ENCODE peak calls at places on chromosomes 16 and 17, in four cellular contexts. N, D, O and M are unnamed samples.

GRCh38 chr16:89557230-89557935 is 3.1 kb upstream of the RPL13 start:
- DNase-seq in N (peak), D (peak), O (peak), M (peak)

GRCh38 chr16:30357715-30358576 is 2.8 kb upstream of the CD2BP2 start:
- DNase-seq in N (no peak), D (no peak), O (no peak), M (no peak)

GRCh38 chr16:51125992-51126391 is 25.1 kb downstream of the SALL1 start:
- DNase-seq in N (no peak), D (no peak), O (no peak), M (no peak)

GRCh38 chr17:66345264-66345663 is 42.9 kb downstream of the PRKCA start:
- DNase-seq in N (no peak), D (no peak), O (no peak), M (no peak)

GRCh38 chr17:28038802-28039600 is 3.5 kb upstream of the NLK start:
- DNase-seq in N (no peak), D (peak), O (no peak), M (no peak)

GRCh38 chr17:79843917-79844815 is 4.9 kb upstream of the CBX4 start:
- DNase-seq in N (no peak), D (peak), O (peak), M (no peak)

GRCh38 chr17:72474243-72474642 is 353.4 kb downstream of the SOX9 start:
- DNase-seq in N (no peak), D (no peak), O (no peak), M (no peak)

GRCh38 chr16:60110531-60110930 is 1376.4 kb upstream of the GOT2 start:
- DNase-seq in N (no peak), D (peak), O (no peak), M (no peak)

GRCh38 chr16:67930678-67931211 is 917 bp downstream of the CTRL start:
- DNase-seq in N (no peak), D (no peak), O (no peak), M (no peak)

GRCh38 chr17:41284043-41284442 is 8.5 kb downstream of the KRTAP9-7 start:
- DNase-seq in N (no peak), D (peak), O (no peak), M (no peak)

GRCh38 chr16:57186630-57187507 is 740 bp downstream of the RSPRY1 start:
- DNase-seq in N (no peak), D (peak), O (no peak), M (peak)

GRCh38 chr17:55274371-55275255 is 9.9 kb downstream of the HLF start:
- DNase-seq in N (no peak), D (no peak), O (no peak), M (no peak)

GRCh38 chr16:88437367-88437964 is 15.6 kb upstream of the ZFPM1 start:
- DNase-seq in N (peak), D (peak), O (peak), M (peak)

GRCh38 chr17:79005063-79005861 is 4.3 kb downstream of the CANT1 start:
- DNase-seq in N (no peak), D (no peak), O (no peak), M (no peak)

GRCh38 chr17:58351710-58352017 is 337 bp downstream of the SUPT4H1 start:
- DNase-seq in N (no peak), D (no peak), O (no peak), M (no peak)

GRCh38 chr16:88064011-88064888 is 113.0 kb downstream of the BANP start:
- DNase-seq in N (no peak), D (peak), O (no peak), M (no peak)

GRCh38 chr16:560701-561412 is 663 bp downstream of the PRR35 start:
- DNase-seq in N (no peak), D (no peak), O (no peak), M (no peak)

GRCh38 chr16:68892898-68893297 is 49.6 kb downstream of the TANGO6 start:
- DNase-seq in N (no peak), D (no peak), O (no peak), M (peak)

GRCh38 chr16:11877374-11877773 is 26.0 kb upstream of the RSL1D1 start:
- DNase-seq in N (no peak), D (peak), O (no peak), M (no peak)

GRCh38 chr17:69978056-69978646 is 96.9 kb upstream of the KCNJ16 start:
- DNase-seq in N (no peak), D (no peak), O (no peak), M (no peak)

GRCh38 chr17:43169561-43170139 is 1.4 kb upstream of the NBR1 start:
- DNase-seq in N (no peak), D (no peak), O (peak), M (peak)

GRCh38 chr16:54000361-54000760 is 286.2 kb downstream of the IRX3 start:
- DNase-seq in N (no peak), D (no peak), O (no peak), M (no peak)

GRCh38 chr17:77957215-77957868 is 1.2 kb upstream of the TNRC6C start:
- DNase-seq in N (peak), D (peak), O (no peak), M (no peak)

GRCh38 chr17:51435641-51436091 is 175.3 kb downstream of the UTP18 start:
- DNase-seq in N (no peak), D (peak), O (peak), M (peak)

GRCh38 chr17:75318211-75318610 is 29.0 kb upstream of the SLC25A19 start:
- DNase-seq in N (no peak), D (no peak), O (no peak), M (no peak)